ENCODE peak calls at places on chromosomes 2 and 18, in eight cellular contexts. One of them, this sample, is unnamed.
A peak's percentile ranks its signal among the peaks of the same experiment; 100 is the strongest.

GRCh38 chr18:55997156-55997561 is 409.2 kb upstream of the TCF4 start:
- DNase-seq in tibial artery: no peak
- DNase-seq in left ventricle myocardium inferior: no peak
- DNase-seq in neural progenitor cell: no peak
- DNase-seq in psoas muscle: no peak
- DNase-seq in fibroblast of lung: no peak
- DNase-seq in hepatocyte: no peak
- DNase-seq in heart left ventricle: no peak
- DNase-seq in this sample: peak; percentile 53

GRCh38 chr2:191171291-191171690 is 20.5 kb upstream of the STAT4 start:
- DNase-seq in tibial artery: no peak
- DNase-seq in left ventricle myocardium inferior: no peak
- DNase-seq in neural progenitor cell: no peak
- DNase-seq in psoas muscle: no peak
- DNase-seq in fibroblast of lung: no peak
- DNase-seq in hepatocyte: no peak
- DNase-seq in heart left ventricle: no peak
- DNase-seq in this sample: no peak

GRCh38 chr18:21851327-21851961 is 110.9 kb downstream of the MIB1 start:
- DNase-seq in tibial artery: no peak
- DNase-seq in left ventricle myocardium inferior: no peak
- DNase-seq in neural progenitor cell: no peak
- DNase-seq in psoas muscle: no peak
- DNase-seq in fibroblast of lung: peak; percentile 50
- DNase-seq in hepatocyte: peak; percentile 10
- DNase-seq in heart left ventricle: no peak
- DNase-seq in this sample: no peak

GRCh38 chr2:9467687-9468086 is 6.7 kb upstream of the IAH1 start:
- DNase-seq in tibial artery: no peak
- DNase-seq in left ventricle myocardium inferior: no peak
- DNase-seq in neural progenitor cell: no peak
- DNase-seq in psoas muscle: no peak
- DNase-seq in fibroblast of lung: no peak
- DNase-seq in hepatocyte: no peak
- DNase-seq in heart left ventricle: no peak
- DNase-seq in this sample: no peak

GRCh38 chr2:98205901-98206300 is 118.9 kb downstream of the VWA3B start:
- DNase-seq in tibial artery: no peak
- DNase-seq in left ventricle myocardium inferior: no peak
- DNase-seq in neural progenitor cell: no peak
- DNase-seq in psoas muscle: no peak
- DNase-seq in fibroblast of lung: no peak
- DNase-seq in hepatocyte: no peak
- DNase-seq in heart left ventricle: no peak
- DNase-seq in this sample: no peak

GRCh38 chr2:27909901-27910300 is 19.4 kb downstream of the BABAM2 start:
- DNase-seq in tibial artery: no peak
- DNase-seq in left ventricle myocardium inferior: no peak
- DNase-seq in neural progenitor cell: no peak
- DNase-seq in psoas muscle: no peak
- DNase-seq in fibroblast of lung: no peak
- DNase-seq in hepatocyte: no peak
- DNase-seq in heart left ventricle: no peak
- DNase-seq in this sample: no peak

GRCh38 chr2:3712841-3713503 is 9.6 kb downstream of the DCDC2C start:
- DNase-seq in tibial artery: no peak
- DNase-seq in left ventricle myocardium inferior: no peak
- DNase-seq in neural progenitor cell: no peak
- DNase-seq in psoas muscle: no peak
- DNase-seq in fibroblast of lung: peak; percentile 30
- DNase-seq in hepatocyte: no peak
- DNase-seq in heart left ventricle: no peak
- DNase-seq in this sample: no peak

GRCh38 chr18:11176416-11176815 is 27.0 kb upstream of the PIEZO2 start:
- DNase-seq in tibial artery: no peak
- DNase-seq in left ventricle myocardium inferior: no peak
- DNase-seq in neural progenitor cell: no peak
- DNase-seq in psoas muscle: no peak
- DNase-seq in fibroblast of lung: no peak
- DNase-seq in hepatocyte: no peak
- DNase-seq in heart left ventricle: no peak
- DNase-seq in this sample: peak; percentile 86

GRCh38 chr2:54770676-54771075 is 47.2 kb downstream of the EML6 start:
- DNase-seq in tibial artery: no peak
- DNase-seq in left ventricle myocardium inferior: no peak
- DNase-seq in neural progenitor cell: no peak
- DNase-seq in psoas muscle: no peak
- DNase-seq in fibroblast of lung: no peak
- DNase-seq in hepatocyte: no peak
- DNase-seq in heart left ventricle: no peak
- DNase-seq in this sample: no peak

GRCh38 chr2:29487967-29488550 is 372.8 kb downstream of the CLIP4 start:
- DNase-seq in tibial artery: no peak
- DNase-seq in left ventricle myocardium inferior: no peak
- DNase-seq in neural progenitor cell: no peak
- DNase-seq in psoas muscle: no peak
- DNase-seq in fibroblast of lung: peak; percentile 30
- DNase-seq in hepatocyte: no peak
- DNase-seq in heart left ventricle: no peak
- DNase-seq in this sample: no peak

GRCh38 chr2:47043142-47043890 is 111.8 kb downstream of the STPG4 start:
- DNase-seq in tibial artery: no peak
- DNase-seq in left ventricle myocardium inferior: peak; percentile 61
- DNase-seq in neural progenitor cell: no peak
- DNase-seq in psoas muscle: peak; percentile 78
- DNase-seq in fibroblast of lung: peak; percentile 92
- DNase-seq in hepatocyte: peak; percentile 69
- DNase-seq in heart left ventricle: no peak
- DNase-seq in this sample: peak; percentile 97

GRCh38 chr2:48712151-48712550 is 43.4 kb downstream of the LHCGR start:
- DNase-seq in tibial artery: no peak
- DNase-seq in left ventricle myocardium inferior: no peak
- DNase-seq in neural progenitor cell: no peak
- DNase-seq in psoas muscle: no peak
- DNase-seq in fibroblast of lung: no peak
- DNase-seq in hepatocyte: no peak
- DNase-seq in heart left ventricle: no peak
- DNase-seq in this sample: no peak

GRCh38 chr2:210309546-210310233 is 5.3 kb downstream of the MYL1 start:
- DNase-seq in tibial artery: no peak
- DNase-seq in left ventricle myocardium inferior: no peak
- DNase-seq in neural progenitor cell: no peak
- DNase-seq in psoas muscle: no peak
- DNase-seq in fibroblast of lung: no peak
- DNase-seq in hepatocyte: no peak
- DNase-seq in heart left ventricle: no peak
- DNase-seq in this sample: no peak

DNA sequence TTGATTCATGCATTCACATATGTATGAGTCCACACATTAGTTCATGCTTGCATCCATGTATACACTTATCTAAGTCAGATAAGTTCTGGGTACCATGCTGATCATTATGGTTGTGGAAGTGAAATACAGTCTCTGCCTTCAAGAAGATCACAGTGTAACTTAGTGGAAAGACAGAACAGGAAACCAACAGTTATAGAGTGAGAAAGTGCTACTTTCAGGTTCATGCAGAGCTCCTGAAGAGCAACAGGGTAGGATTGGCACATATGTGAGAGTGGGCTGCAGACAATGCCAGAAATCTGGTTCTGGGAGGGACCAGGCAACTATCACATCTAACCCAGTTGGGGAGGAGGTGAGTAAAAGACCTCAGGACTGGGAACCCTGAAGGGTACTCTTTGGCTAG is 35.4 kb upstream of the PGAP1 start:
- DNase-seq in tibial artery: no peak
- DNase-seq in left ventricle myocardium inferior: no peak
- DNase-seq in neural progenitor cell: no peak
- DNase-seq in psoas muscle: no peak
- DNase-seq in fibroblast of lung: no peak
- DNase-seq in hepatocyte: no peak
- DNase-seq in heart left ventricle: no peak
- DNase-seq in this sample: peak; percentile 10
- H3K27ac ChIP-seq in tibial artery: no peak overlapping the region
- H3K27ac ChIP-seq in left ventricle myocardium inferior: no peak overlapping the region
- H3K27ac ChIP-seq in neural progenitor cell: no peak overlapping the region
- H3K27ac ChIP-seq in psoas muscle: no peak overlapping the region
- H3K27ac ChIP-seq in fibroblast of lung: no peak overlapping the region
- H3K27ac ChIP-seq in hepatocyte: no peak overlapping the region
- H3K27ac ChIP-seq in heart left ventricle: no peak overlapping the region
- H3K27ac ChIP-seq in this sample: no peak overlapping the region

GRCh38 chr2:12168354-12169059 is 422.1 kb downstream of the LPIN1 start:
- DNase-seq in tibial artery: no peak
- DNase-seq in left ventricle myocardium inferior: no peak
- DNase-seq in neural progenitor cell: no peak
- DNase-seq in psoas muscle: no peak
- DNase-seq in fibroblast of lung: no peak
- DNase-seq in hepatocyte: no peak
- DNase-seq in heart left ventricle: no peak
- DNase-seq in this sample: no peak
- H3K4me1 ChIP-seq in tibial artery: peaks cover 23% of the 10 kb centered on the region
- H3K4me1 ChIP-seq in left ventricle myocardium inferior: peaks cover 29% of the 10 kb centered on the region
- H3K4me1 ChIP-seq in neural progenitor cell: peaks cover 17% of the 10 kb centered on the region
- H3K4me1 ChIP-seq in psoas muscle: peaks cover 19% of the 10 kb centered on the region
- H3K4me1 ChIP-seq in fibroblast of lung: peaks cover 19% of the 10 kb centered on the region
- H3K4me1 ChIP-seq in hepatocyte: no peaks in the 10 kb centered on the region
- H3K4me1 ChIP-seq in heart left ventricle: peaks cover 25% of the 10 kb centered on the region
- H3K4me1 ChIP-seq in this sample: peaks cover 23% of the 10 kb centered on the region

GRCh38 chr2:45237128-45237527 is 227.9 kb upstream of the SIX2 start:
- DNase-seq in tibial artery: no peak
- DNase-seq in left ventricle myocardium inferior: no peak
- DNase-seq in neural progenitor cell: no peak
- DNase-seq in psoas muscle: no peak
- DNase-seq in fibroblast of lung: peak; percentile 46
- DNase-seq in hepatocyte: no peak
- DNase-seq in heart left ventricle: no peak
- DNase-seq in this sample: peak; percentile 65

GRCh38 chr2:45244928-45245327 is 235.7 kb upstream of the SIX2 start:
- DNase-seq in tibial artery: no peak
- DNase-seq in left ventricle myocardium inferior: no peak
- DNase-seq in neural progenitor cell: no peak
- DNase-seq in psoas muscle: no peak
- DNase-seq in fibroblast of lung: peak; percentile 29
- DNase-seq in hepatocyte: no peak
- DNase-seq in heart left ventricle: no peak
- DNase-seq in this sample: no peak

GRCh38 chr2:45241061-45241561 is 231.9 kb upstream of the SIX2 start:
- DNase-seq in tibial artery: no peak
- DNase-seq in left ventricle myocardium inferior: no peak
- DNase-seq in neural progenitor cell: no peak
- DNase-seq in psoas muscle: no peak
- DNase-seq in fibroblast of lung: peak; percentile 29
- DNase-seq in hepatocyte: no peak
- DNase-seq in heart left ventricle: no peak
- DNase-seq in this sample: peak; percentile 78

GRCh38 chr2:45237850-45238542 is 228.7 kb upstream of the SIX2 start:
- DNase-seq in tibial artery: peak; percentile 76
- DNase-seq in left ventricle myocardium inferior: peak; percentile 29
- DNase-seq in neural progenitor cell: no peak
- DNase-seq in psoas muscle: peak; percentile 77
- DNase-seq in fibroblast of lung: peak; percentile 93
- DNase-seq in hepatocyte: peak; percentile 76
- DNase-seq in heart left ventricle: no peak
- DNase-seq in this sample: peak; percentile 92

DNA sequence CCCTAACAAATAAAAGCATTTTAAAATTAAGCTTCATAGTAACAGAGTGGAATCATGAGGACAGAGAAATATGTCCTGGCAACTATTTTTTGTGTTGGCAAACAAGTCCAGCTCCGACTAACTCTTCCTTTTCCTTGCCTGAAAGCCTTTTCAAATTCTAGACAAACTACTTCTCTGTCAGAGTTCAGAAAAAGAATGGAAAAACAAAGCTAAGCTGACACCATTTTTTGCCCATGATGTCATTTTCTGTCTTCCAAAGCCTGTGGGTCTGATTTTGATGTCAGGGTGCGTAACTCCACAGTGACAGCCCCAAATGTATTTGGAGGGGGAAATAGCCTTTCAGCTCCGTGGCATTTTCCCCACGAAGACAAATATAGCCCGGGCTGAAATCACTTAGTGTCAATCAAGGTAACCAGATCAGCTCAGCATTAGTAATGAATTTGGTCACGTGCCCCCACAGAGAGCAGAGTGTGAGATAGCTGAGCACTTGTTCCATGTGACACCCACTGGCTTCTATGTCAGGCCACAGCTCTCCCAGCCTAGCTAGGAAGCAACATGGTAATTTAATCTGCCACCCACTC is 233.0 kb upstream of the SIX2 start:
- DNase-seq in tibial artery: peak; percentile 48
- DNase-seq in left ventricle myocardium inferior: peak; percentile 22
- DNase-seq in neural progenitor cell: no peak
- DNase-seq in psoas muscle: peak; percentile 40
- DNase-seq in fibroblast of lung: peak; percentile 34
- DNase-seq in hepatocyte: peak; percentile 30
- DNase-seq in heart left ventricle: no peak
- DNase-seq in this sample: peak; percentile 63
- TF ChIP-seq CTCF in tibial artery: no peak
- TF ChIP-seq CTCF in left ventricle myocardium inferior: no peak
- TF ChIP-seq CTCF in neural progenitor cell: no peak
- TF ChIP-seq CTCF in psoas muscle: no peak
- TF ChIP-seq CTCF in fibroblast of lung: no peak
- TF ChIP-seq CTCF in hepatocyte: no peak
- TF ChIP-seq CTCF in heart left ventricle: no peak
- TF ChIP-seq CTCF in this sample: no peak

DNA sequence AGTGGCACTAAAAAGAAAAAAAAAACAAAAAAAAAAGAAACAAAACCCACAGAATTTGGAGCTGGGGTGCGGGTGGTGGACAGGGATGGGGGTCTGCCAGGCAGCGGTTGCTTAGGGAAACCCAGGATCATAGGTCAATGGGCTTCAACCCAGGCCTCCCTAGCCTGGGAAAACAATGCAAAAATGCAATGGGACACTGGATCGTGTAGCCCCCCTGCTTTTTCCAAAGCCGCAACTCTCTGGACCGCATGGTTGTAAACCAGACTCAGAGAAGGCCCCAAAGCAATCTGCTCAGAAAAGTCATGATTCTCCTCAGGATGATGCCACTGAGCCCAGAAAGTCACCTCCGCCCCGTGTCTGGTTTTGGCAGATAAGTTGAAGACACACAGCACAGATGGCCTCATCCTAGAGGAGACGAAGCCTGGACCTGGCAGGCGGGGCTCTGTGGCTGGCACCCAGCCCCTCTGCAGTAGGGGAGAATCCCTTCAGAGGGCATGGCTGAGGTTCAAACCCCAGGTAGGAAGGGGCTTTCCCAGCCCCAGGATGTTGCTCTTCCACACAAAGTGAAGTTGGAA is 5.1 kb downstream of the DLX2 start:
- DNase-seq in tibial artery: no peak
- DNase-seq in left ventricle myocardium inferior: no peak
- DNase-seq in neural progenitor cell: peak; percentile 32
- DNase-seq in psoas muscle: no peak
- DNase-seq in fibroblast of lung: no peak
- DNase-seq in hepatocyte: no peak
- DNase-seq in heart left ventricle: no peak
- DNase-seq in this sample: peak; percentile 85
- H3K27ac ChIP-seq in tibial artery: no peak overlapping the region
- H3K27ac ChIP-seq in left ventricle myocardium inferior: no peak overlapping the region
- H3K27ac ChIP-seq in neural progenitor cell: no peak overlapping the region
- H3K27ac ChIP-seq in psoas muscle: no peak overlapping the region
- H3K27ac ChIP-seq in fibroblast of lung: no peak overlapping the region
- H3K27ac ChIP-seq in hepatocyte: no peak overlapping the region
- H3K27ac ChIP-seq in heart left ventricle: no peak overlapping the region
- H3K27ac ChIP-seq in this sample: peak overlapping the region; percentile 90